ENCODE peak calls at places on chromosomes 1 and 21, in four cellular contexts. One of them, this sample, is unnamed.

GRCh38 chr1:23402286-23403037 is 22.1 kb downstream of the TCEA3 start:
- DNase-seq in RWPE2: no peak
- DNase-seq in CD4-positive, alpha-beta memory T cell: no peak
- DNase-seq in cardiac muscle cell: no peak
- DNase-seq in this sample: no peak

GRCh38 chr1:61839702-61840101 is 97.4 kb downstream of the PATJ start:
- DNase-seq in RWPE2: no peak
- DNase-seq in CD4-positive, alpha-beta memory T cell: no peak
- DNase-seq in cardiac muscle cell: peak; percentile 56
- DNase-seq in this sample: no peak

GRCh38 chr21:10521091-10521598 is at the start of gene TPTE:
- DNase-seq in RWPE2: no peak
- DNase-seq in CD4-positive, alpha-beta memory T cell: no peak
- DNase-seq in cardiac muscle cell: no peak
- DNase-seq in this sample: no peak

GRCh38 chr1:30083800-30084464 is 639.5 kb downstream of the MATN1 start:
- DNase-seq in RWPE2: no peak
- DNase-seq in CD4-positive, alpha-beta memory T cell: no peak
- DNase-seq in cardiac muscle cell: peak; percentile 80
- DNase-seq in this sample: no peak

GRCh38 chr1:86866665-86867064 is 47.3 kb downstream of the SELENOF start:
- DNase-seq in RWPE2: no peak
- DNase-seq in CD4-positive, alpha-beta memory T cell: no peak
- DNase-seq in cardiac muscle cell: peak; percentile 65
- DNase-seq in this sample: no peak

GRCh38 chr1:21012937-21013336 is 163.8 kb downstream of the EIF4G3 start:
- DNase-seq in RWPE2: no peak
- DNase-seq in CD4-positive, alpha-beta memory T cell: no peak
- DNase-seq in cardiac muscle cell: peak; percentile 56
- DNase-seq in this sample: no peak

GRCh38 chr21:35697321-35697808 is 363.0 kb downstream of the SETD4 start:
- DNase-seq in RWPE2: no peak
- DNase-seq in CD4-positive, alpha-beta memory T cell: no peak
- DNase-seq in cardiac muscle cell: peak; percentile 81
- DNase-seq in this sample: no peak

GRCh38 chr1:9294910-9295636 is 2.4 kb downstream of the SPSB1 start:
- DNase-seq in RWPE2: no peak
- DNase-seq in CD4-positive, alpha-beta memory T cell: no peak
- DNase-seq in cardiac muscle cell: peak; percentile 69
- DNase-seq in this sample: no peak

GRCh38 chr1:23149110-23149509 is 19.5 kb downstream of the LUZP1 start:
- DNase-seq in RWPE2: no peak
- DNase-seq in CD4-positive, alpha-beta memory T cell: no peak
- DNase-seq in cardiac muscle cell: no peak
- DNase-seq in this sample: no peak

GRCh38 chr1:30809514-30810263 is 52.1 kb upstream of the LAPTM5 start:
- DNase-seq in RWPE2: no peak
- DNase-seq in CD4-positive, alpha-beta memory T cell: no peak
- DNase-seq in cardiac muscle cell: peak; percentile 90
- DNase-seq in this sample: no peak

GRCh38 chr1:172946814-172947507 is 103.8 kb downstream of the TNFSF18 start:
- DNase-seq in RWPE2: no peak
- DNase-seq in CD4-positive, alpha-beta memory T cell: no peak
- DNase-seq in cardiac muscle cell: no peak
- DNase-seq in this sample: no peak

GRCh38 chr1:154386643-154387352 is 18.3 kb upstream of the IL6R start:
- DNase-seq in RWPE2: no peak
- DNase-seq in CD4-positive, alpha-beta memory T cell: peak; percentile 48
- DNase-seq in cardiac muscle cell: peak; percentile 36
- DNase-seq in this sample: peak; percentile 36

GRCh38 chr1:235442788-235443429 is 61.3 kb downstream of the B3GALNT2 start:
- DNase-seq in RWPE2: no peak
- DNase-seq in CD4-positive, alpha-beta memory T cell: no peak
- DNase-seq in cardiac muscle cell: peak; percentile 70
- DNase-seq in this sample: no peak

GRCh38 chr1:116433283-116434257 is 60.5 kb downstream of the ATP1A1 start:
- DNase-seq in RWPE2: no peak
- DNase-seq in CD4-positive, alpha-beta memory T cell: no peak
- DNase-seq in cardiac muscle cell: peak; percentile 53
- DNase-seq in this sample: no peak

GRCh38 chr1:30046751-30047150 is 676.6 kb downstream of the MATN1 start:
- DNase-seq in RWPE2: no peak
- DNase-seq in CD4-positive, alpha-beta memory T cell: no peak
- DNase-seq in cardiac muscle cell: no peak
- DNase-seq in this sample: no peak

GRCh38 chr1:119160435-119160834 is 20.0 kb upstream of the WARS2 start:
- DNase-seq in RWPE2: no peak
- DNase-seq in CD4-positive, alpha-beta memory T cell: no peak
- DNase-seq in cardiac muscle cell: no peak
- DNase-seq in this sample: no peak

GRCh38 chr1:222095606-222096475 is 354.0 kb upstream of the DUSP10 start:
- DNase-seq in RWPE2: no peak
- DNase-seq in CD4-positive, alpha-beta memory T cell: peak; percentile 59
- DNase-seq in cardiac muscle cell: peak; percentile 32
- DNase-seq in this sample: peak; percentile 29

GRCh38 chr1:30511563-30512252 is 211.7 kb downstream of the MATN1 start:
- DNase-seq in RWPE2: no peak
- DNase-seq in CD4-positive, alpha-beta memory T cell: no peak
- DNase-seq in cardiac muscle cell: no peak
- DNase-seq in this sample: no peak

GRCh38 chr1:11759791-11760190 is 2.2 kb upstream of the C1orf167 start:
- DNase-seq in RWPE2: no peak
- DNase-seq in CD4-positive, alpha-beta memory T cell: no peak
- DNase-seq in cardiac muscle cell: no peak
- DNase-seq in this sample: no peak

GRCh38 chr1:34825455-34826081 is 32.8 kb downstream of the GJA4 start:
- DNase-seq in RWPE2: no peak
- DNase-seq in CD4-positive, alpha-beta memory T cell: no peak
- DNase-seq in cardiac muscle cell: no peak
- DNase-seq in this sample: no peak

GRCh38 chr1:147515046-147515869 is 26.0 kb upstream of the BCL9 start:
- DNase-seq in RWPE2: no peak
- DNase-seq in CD4-positive, alpha-beta memory T cell: peak; percentile 29
- DNase-seq in cardiac muscle cell: peak; percentile 77
- DNase-seq in this sample: no peak

GRCh38 chr21:39136711-39137110 is 46.5 kb downstream of the PSMG1 start:
- DNase-seq in RWPE2: no peak
- DNase-seq in CD4-positive, alpha-beta memory T cell: no peak
- DNase-seq in cardiac muscle cell: no peak
- DNase-seq in this sample: no peak

GRCh38 chr1:240031414-240031813 is 60.3 kb upstream of the FMN2 start:
- DNase-seq in RWPE2: no peak
- DNase-seq in CD4-positive, alpha-beta memory T cell: no peak
- DNase-seq in cardiac muscle cell: no peak
- DNase-seq in this sample: no peak

GRCh38 chr1:206803221-206803730 is 31.0 kb upstream of the IL10 start:
- DNase-seq in RWPE2: no peak
- DNase-seq in CD4-positive, alpha-beta memory T cell: peak; percentile 93
- DNase-seq in cardiac muscle cell: peak; percentile 25
- DNase-seq in this sample: peak; percentile 67

GRCh38 chr1:39352881-39353280 is 138.6 kb upstream of the BMP8A start:
- DNase-seq in RWPE2: no peak
- DNase-seq in CD4-positive, alpha-beta memory T cell: no peak
- DNase-seq in cardiac muscle cell: no peak
- DNase-seq in this sample: no peak

GRCh38 chr1:47759581-47760247 is 237.5 kb downstream of the TRABD2B start:
- DNase-seq in RWPE2: peak; percentile 26
- DNase-seq in CD4-positive, alpha-beta memory T cell: no peak
- DNase-seq in cardiac muscle cell: no peak
- DNase-seq in this sample: no peak

GRCh38 chr1:160904783-160905616 is 20.0 kb upstream of the ITLN1 start:
- DNase-seq in RWPE2: no peak
- DNase-seq in CD4-positive, alpha-beta memory T cell: no peak
- DNase-seq in cardiac muscle cell: peak; percentile 89
- DNase-seq in this sample: no peak

GRCh38 chr1:236465959-236466303 is 57.9 kb upstream of the LGALS8 start:
- DNase-seq in RWPE2: peak; percentile 66
- DNase-seq in CD4-positive, alpha-beta memory T cell: peak; percentile 30
- DNase-seq in cardiac muscle cell: no peak
- DNase-seq in this sample: no peak

GRCh38 chr21:28074676-28075075 is 918.0 kb downstream of the LTN1 start:
- DNase-seq in RWPE2: no peak
- DNase-seq in CD4-positive, alpha-beta memory T cell: no peak
- DNase-seq in cardiac muscle cell: no peak
- DNase-seq in this sample: no peak
- H3K9me3 ChIP-seq in RWPE2: no peaks in the 10 kb centered on the region
- H3K9me3 ChIP-seq in CD4-positive, alpha-beta memory T cell: no peaks in the 10 kb centered on the region
- H3K9me3 ChIP-seq in cardiac muscle cell: peaks cover 3% of the 10 kb centered on the region
- H3K9me3 ChIP-seq in this sample: no peaks in the 10 kb centered on the region

GRCh38 chr21:46468110-46468774 is 9.6 kb downstream of the DIP2A start:
- DNase-seq in RWPE2: no peak
- DNase-seq in CD4-positive, alpha-beta memory T cell: no peak
- DNase-seq in cardiac muscle cell: no peak
- DNase-seq in this sample: no peak
- H3K9me3 ChIP-seq in RWPE2: no peaks in the 10 kb centered on the region
- H3K9me3 ChIP-seq in CD4-positive, alpha-beta memory T cell: no peaks in the 10 kb centered on the region
- H3K9me3 ChIP-seq in cardiac muscle cell: no peaks in the 10 kb centered on the region
- H3K9me3 ChIP-seq in this sample: no peaks in the 10 kb centered on the region

GRCh38 chr1:82944192-82944591 is 1054.7 kb downstream of the TTLL7 start:
- DNase-seq in RWPE2: no peak
- DNase-seq in CD4-positive, alpha-beta memory T cell: no peak
- DNase-seq in cardiac muscle cell: no peak
- DNase-seq in this sample: no peak
- H3K9me3 ChIP-seq in RWPE2: no peaks in the 10 kb centered on the region
- H3K9me3 ChIP-seq in CD4-positive, alpha-beta memory T cell: no peaks in the 10 kb centered on the region
- H3K9me3 ChIP-seq in cardiac muscle cell: no peaks in the 10 kb centered on the region
- H3K9me3 ChIP-seq in this sample: no peaks in the 10 kb centered on the region

DNA sequence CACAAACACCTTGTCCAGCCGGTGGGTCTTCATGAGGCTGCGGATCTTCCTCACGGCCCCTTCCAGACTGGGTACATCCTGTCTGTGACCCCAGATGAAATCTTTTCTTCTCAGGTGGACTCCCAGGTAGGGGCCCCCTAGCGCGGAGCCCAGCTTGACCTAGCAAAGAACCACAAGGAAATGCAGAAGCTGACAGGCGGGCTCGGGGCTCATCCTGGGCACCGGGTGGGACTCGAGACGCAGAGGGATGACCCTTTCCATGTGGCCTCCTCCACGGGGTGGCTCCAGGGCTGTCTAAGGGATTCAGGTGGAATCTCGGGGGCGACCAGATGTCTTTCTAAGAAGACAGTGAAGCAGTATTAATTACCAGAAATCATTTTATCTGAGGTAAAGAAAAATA is 17.8 kb downstream of the POFUT2 start:
- DNase-seq in RWPE2: peak; percentile 55
- DNase-seq in CD4-positive, alpha-beta memory T cell: no peak
- DNase-seq in cardiac muscle cell: no peak
- DNase-seq in this sample: no peak
- H3K9me3 ChIP-seq in RWPE2: peaks cover 11% of the 10 kb centered on the region
- H3K9me3 ChIP-seq in CD4-positive, alpha-beta memory T cell: peaks cover 4% of the 10 kb centered on the region
- H3K9me3 ChIP-seq in cardiac muscle cell: no peaks in the 10 kb centered on the region
- H3K9me3 ChIP-seq in this sample: peaks cover 8% of the 10 kb centered on the region

DNA sequence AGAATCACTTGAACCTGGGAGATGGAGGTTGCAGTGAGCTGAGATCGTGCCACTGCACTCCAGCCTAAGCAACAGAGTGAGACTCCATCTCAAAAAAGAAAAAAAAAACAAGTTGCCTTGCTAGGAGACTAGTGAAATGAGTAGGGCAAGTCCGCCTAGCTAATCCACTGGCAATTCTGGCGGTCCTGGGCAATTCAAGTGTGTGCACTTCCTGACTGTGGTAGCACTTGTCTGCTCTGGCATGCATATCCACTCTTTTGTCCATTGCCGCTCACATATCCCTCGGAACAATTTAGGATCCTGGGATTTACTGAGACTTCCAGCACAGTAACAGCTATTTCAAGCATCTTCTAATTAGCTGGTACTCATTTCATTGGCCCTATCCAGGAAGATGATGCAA is 426.3 kb upstream of the ADGRL2 start:
- DNase-seq in RWPE2: no peak
- DNase-seq in CD4-positive, alpha-beta memory T cell: no peak
- DNase-seq in cardiac muscle cell: no peak
- DNase-seq in this sample: no peak
- H3K9me3 ChIP-seq in RWPE2: no peaks in the 10 kb centered on the region
- H3K9me3 ChIP-seq in CD4-positive, alpha-beta memory T cell: no peaks in the 10 kb centered on the region
- H3K9me3 ChIP-seq in cardiac muscle cell: no peaks in the 10 kb centered on the region
- H3K9me3 ChIP-seq in this sample: no peaks in the 10 kb centered on the region

GRCh38 chr1:83067954-83068353 is 931.0 kb downstream of the TTLL7 start:
- DNase-seq in RWPE2: no peak
- DNase-seq in CD4-positive, alpha-beta memory T cell: no peak
- DNase-seq in cardiac muscle cell: no peak
- DNase-seq in this sample: no peak
- H3K9me3 ChIP-seq in RWPE2: no peaks in the 10 kb centered on the region
- H3K9me3 ChIP-seq in CD4-positive, alpha-beta memory T cell: no peaks in the 10 kb centered on the region
- H3K9me3 ChIP-seq in cardiac muscle cell: no peaks in the 10 kb centered on the region
- H3K9me3 ChIP-seq in this sample: peaks cover 2% of the 10 kb centered on the region

GRCh38 chr1:4653796-4654715 is at the start of gene AJAP1:
- DNase-seq in RWPE2: no peak
- DNase-seq in CD4-positive, alpha-beta memory T cell: no peak
- DNase-seq in cardiac muscle cell: no peak
- DNase-seq in this sample: no peak
- H3K9me3 ChIP-seq in RWPE2: no peaks in the 10 kb centered on the region
- H3K9me3 ChIP-seq in CD4-positive, alpha-beta memory T cell: no peaks in the 10 kb centered on the region
- H3K9me3 ChIP-seq in cardiac muscle cell: no peaks in the 10 kb centered on the region
- H3K9me3 ChIP-seq in this sample: no peaks in the 10 kb centered on the region

GRCh38 chr1:49319426-49319963 is 542.8 kb upstream of the BEND5 start:
- DNase-seq in RWPE2: no peak
- DNase-seq in CD4-positive, alpha-beta memory T cell: no peak
- DNase-seq in cardiac muscle cell: no peak
- DNase-seq in this sample: no peak
- H3K9me3 ChIP-seq in RWPE2: no peaks in the 10 kb centered on the region
- H3K9me3 ChIP-seq in CD4-positive, alpha-beta memory T cell: no peaks in the 10 kb centered on the region
- H3K9me3 ChIP-seq in cardiac muscle cell: no peaks in the 10 kb centered on the region
- H3K9me3 ChIP-seq in this sample: no peaks in the 10 kb centered on the region

GRCh38 chr1:247747616-247748015 is 325 bp downstream of the OR14A2 start:
- DNase-seq in RWPE2: no peak
- DNase-seq in CD4-positive, alpha-beta memory T cell: no peak
- DNase-seq in cardiac muscle cell: peak; percentile 1
- DNase-seq in this sample: no peak

GRCh38 chr1:247749870-247750269 is 1.9 kb upstream of the OR14A2 start:
- DNase-seq in RWPE2: no peak
- DNase-seq in CD4-positive, alpha-beta memory T cell: no peak
- DNase-seq in cardiac muscle cell: no peak
- DNase-seq in this sample: no peak

GRCh38 chr1:247746391-247746935 is 1.5 kb downstream of the OR14A2 start:
- DNase-seq in RWPE2: no peak
- DNase-seq in CD4-positive, alpha-beta memory T cell: no peak
- DNase-seq in cardiac muscle cell: no peak
- DNase-seq in this sample: no peak

GRCh38 chr1:247748041-247748440 is at the start of gene OR14A2:
- DNase-seq in RWPE2: no peak
- DNase-seq in CD4-positive, alpha-beta memory T cell: no peak
- DNase-seq in cardiac muscle cell: no peak
- DNase-seq in this sample: no peak
- H3K9me3 ChIP-seq in RWPE2: no peaks in the 10 kb centered on the region
- H3K9me3 ChIP-seq in CD4-positive, alpha-beta memory T cell: no peaks in the 10 kb centered on the region
- H3K9me3 ChIP-seq in cardiac muscle cell: no peaks in the 10 kb centered on the region
- H3K9me3 ChIP-seq in this sample: peaks cover 2% of the 10 kb centered on the region

This sample was measured in T-helper 17 cell.